ENCODE peak calls at places on chromosomes 1 and 21, in four cellular contexts. Y is dorsolateral prefrontal cortex, N is lower lobe of right lung, V is epithelial cell of esophagus. C is an unnamed sample.

GRCh38 chr1:206949208-206949607 is 2.9 kb upstream of the PIGR start:
- DNase-seq in N (no peak), Y (peak; percentile 8), V (no peak), C (no peak)

GRCh38 chr21:24514081-24514733 is 1093.1 kb downstream of the MRPL39 start:
- DNase-seq in V (peak; percentile 0), Y (no peak), N (no peak), C (no peak)

GRCh38 chr1:110482662-110483307 is 31.8 kb downstream of the PROK1 start:
- DNase-seq in Y (no peak), N (peak; percentile 77), V (no peak), C (no peak)

GRCh38 chr21:41950941-41951408 is 2.8 kb downstream of the C2CD2 start:
- DNase-seq in V (no peak), Y (no peak), N (no peak), C (no peak)

GRCh38 chr1:6209661-6210605 is 4.0 kb downstream of the RNF207 start:
- DNase-seq in Y (no peak), V (no peak), N (no peak), C (no peak)

GRCh38 chr1:94104776-94105462 is 16.0 kb downstream of the ABCA4 start:
- DNase-seq in Y (no peak), N (no peak), V (no peak), C (no peak)

GRCh38 chr1:183079697-183080096 is 56.5 kb downstream of the LAMC1 start:
- DNase-seq in Y (no peak), V (peak; percentile 47), N (no peak), C (no peak)

GRCh38 chr1:18631496-18632217 is 1.0 kb downstream of the PAX7 start:
- DNase-seq in V (no peak), N (no peak), Y (no peak), C (no peak)

GRCh38 chr1:236868625-236869467 is 73.8 kb downstream of the MTR start:
- DNase-seq in V (peak; percentile 76), N (no peak), Y (no peak), C (no peak)

GRCh38 chr1:174743654-174744561 is 255.8 kb upstream of the CACYBP start:
- DNase-seq in N (no peak), Y (no peak), V (peak; percentile 52), C (no peak)

GRCh38 chr1:109877320-109877771 is 33.3 kb upstream of the CSF1 start:
- DNase-seq in Y (peak; percentile 48), V (peak; percentile 53), N (peak; percentile 72), C (peak; percentile 74)

GRCh38 chr1:7388488-7389185 is 382.5 kb upstream of the VAMP3 start:
- DNase-seq in N (no peak), Y (peak; percentile 83), V (no peak), C (peak; percentile 57)

GRCh38 chr1:1858382-1859086 is 32.4 kb downstream of the GNB1 start:
- DNase-seq in N (peak; percentile 54), Y (peak; percentile 49), V (peak; percentile 56), C (peak; percentile 78)

GRCh38 chr1:39688706-39689105 is 2.5 kb downstream of the HPCAL4 start:
- DNase-seq in V (peak; percentile 80), Y (no peak), N (no peak), C (no peak)

GRCh38 chr1:161068306-161069200 is 1.1 kb downstream of the ARHGAP30 start:
- DNase-seq in V (peak; percentile 43), N (peak; percentile 88), Y (peak; percentile 25), C (peak; percentile 70)

GRCh38 chr1:3907031-3907534 is 7.0 kb upstream of the C1orf174 start:
- DNase-seq in Y (no peak), N (peak; percentile 44), V (peak; percentile 19), C (no peak)

GRCh38 chr1:200888349-200888838 is 6.3 kb upstream of the INAVA start:
- DNase-seq in Y (no peak), V (peak; percentile 36), N (no peak), C (no peak)

GRCh38 chr1:29825274-29825940 is 589.1 kb downstream of the PTPRU start:
- DNase-seq in Y (no peak), V (no peak), N (no peak), C (no peak)

GRCh38 chr1:29825941-29826415 is 589.7 kb downstream of the PTPRU start:
- DNase-seq in V (no peak), N (no peak), Y (no peak), C (no peak)

GRCh38 chr1:29823536-29823935 is 587.2 kb downstream of the PTPRU start:
- DNase-seq in Y (no peak), N (no peak), V (no peak), C (no peak)

GRCh38 chr1:29824025-29824424 is 587.7 kb downstream of the PTPRU start:
- DNase-seq in N (no peak), Y (no peak), V (no peak), C (no peak)

DNA sequence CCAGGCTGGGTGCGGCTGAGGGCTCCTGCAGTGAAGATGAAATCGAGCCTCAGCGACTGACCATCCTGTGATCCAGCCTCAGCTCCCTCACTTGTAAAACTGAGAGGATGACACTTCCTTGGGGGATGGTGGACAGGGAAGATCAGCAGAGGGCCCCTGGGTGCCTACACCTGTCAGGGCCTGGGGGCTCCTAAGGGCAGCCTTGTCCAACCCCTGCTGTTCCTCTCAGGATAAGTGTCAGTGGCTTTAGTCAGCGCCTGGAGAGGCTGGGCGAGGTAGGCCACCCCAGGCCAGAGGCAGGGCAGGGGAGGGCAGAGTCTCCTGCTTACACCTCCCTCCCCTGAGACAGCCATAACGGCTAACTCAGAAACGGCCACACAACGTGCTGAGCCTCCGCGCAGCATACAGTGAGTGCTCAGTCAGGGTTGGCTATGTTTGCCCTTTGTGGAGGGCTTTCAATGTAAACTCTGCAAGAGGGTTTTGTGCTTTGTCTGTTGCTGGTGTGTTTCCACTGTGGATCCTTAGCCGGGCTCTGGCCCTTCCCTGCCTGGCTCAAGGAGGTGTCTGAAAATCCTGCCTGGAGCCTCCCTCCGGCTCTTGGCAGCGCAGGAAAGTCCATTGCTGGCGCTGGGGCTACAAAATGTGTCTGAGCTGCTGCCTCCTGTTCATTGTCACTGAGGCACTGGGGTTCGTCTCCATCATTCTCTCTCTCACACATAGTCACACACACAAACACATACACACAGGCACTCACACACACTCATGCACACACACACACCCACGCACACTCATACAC is 588.4 kb downstream of the PTPRU start:
- DNase-seq in V (no peak), Y (no peak), N (no peak), C (no peak)
- TF ChIP-seq CTCF in V (no peak), Y (no peak), N (no peak), C (no peak)

DNA sequence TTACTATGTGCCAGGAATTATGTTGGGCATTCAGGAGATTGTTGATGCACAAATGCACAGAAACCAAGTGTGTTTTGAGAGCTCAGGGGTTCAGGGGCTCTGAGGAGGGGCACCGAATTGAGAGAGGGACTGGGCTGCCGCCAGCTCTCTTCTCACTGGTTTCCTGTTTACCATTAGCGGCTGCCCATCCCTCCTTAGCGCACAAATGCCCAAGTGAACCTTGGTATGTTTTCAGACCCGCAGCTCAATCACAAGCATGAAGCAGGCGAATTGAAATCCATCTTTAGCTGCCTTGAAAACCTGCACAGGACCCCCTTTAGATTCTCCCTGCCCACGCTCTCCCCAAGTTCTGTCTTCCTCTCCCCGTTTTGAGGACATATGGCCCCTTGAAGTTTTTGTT is 61.2 kb upstream of the ACOT11 start:
- DNase-seq in Y (no peak), V (no peak), N (no peak), C (no peak)
- H3K4me3 ChIP-seq in Y (peak overlapping the region; percentile 70), V (no peak overlapping the region), N (no peak overlapping the region), C (peak overlapping the region; percentile 79)

DNA sequence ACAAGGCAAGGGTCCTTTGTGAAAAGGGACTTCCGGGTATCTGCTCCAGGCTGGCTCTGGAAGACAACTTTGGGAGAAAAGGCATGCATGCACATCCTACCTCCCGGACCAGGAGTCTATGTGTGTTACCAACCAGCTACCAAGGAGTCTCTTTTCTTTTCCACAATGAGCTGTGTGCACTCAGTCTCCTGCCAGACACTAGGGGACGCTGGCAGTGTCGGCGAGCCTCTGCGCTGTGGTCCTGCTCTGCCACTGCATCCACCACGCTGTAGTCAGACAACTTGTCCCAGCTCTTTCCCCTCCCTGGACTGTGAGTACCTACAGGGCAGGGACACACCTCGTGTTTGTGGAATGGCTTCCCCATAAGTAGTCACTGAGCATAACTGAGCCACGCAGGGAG is 5.1 kb upstream of the SSR2 start:
- DNase-seq in N (peak; percentile 65), V (peak; percentile 50), Y (no peak), C (no peak)
- TF ChIP-seq CTCF in N (peak; percentile 60), V (peak; percentile 53), Y (peak; percentile 26), C (peak; percentile 61)

DNA sequence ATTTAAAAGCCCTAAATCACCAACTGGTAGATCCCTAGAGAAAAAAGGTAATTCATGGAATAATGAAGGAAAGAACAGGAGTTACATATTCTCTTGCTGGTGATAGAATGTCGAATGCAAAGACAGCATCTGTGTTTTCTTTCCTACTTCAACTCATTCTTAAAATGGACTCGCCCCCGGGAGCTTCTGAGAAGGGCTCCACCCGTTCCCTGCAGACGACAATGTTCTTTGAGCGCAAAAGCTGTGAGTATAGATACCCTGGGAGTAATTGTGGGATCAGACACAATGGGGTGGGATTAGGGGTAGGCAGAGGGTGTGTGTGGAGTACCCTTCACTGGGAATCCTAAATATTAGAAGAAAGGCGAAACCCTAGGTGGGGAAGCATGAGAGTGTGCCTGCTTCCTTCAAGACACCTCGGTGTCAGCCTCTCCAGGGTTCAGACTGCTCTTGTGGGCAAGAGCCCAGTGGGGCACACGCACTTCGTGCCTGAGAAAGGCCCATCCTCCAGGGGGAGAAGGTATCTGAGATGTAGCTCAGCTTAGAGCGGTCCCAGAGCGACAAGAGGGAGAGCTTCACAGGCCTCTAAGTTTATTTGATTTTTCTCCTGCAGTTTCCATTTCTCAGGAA is 123.3 kb upstream of the DPYD start:
- DNase-seq in N (no peak), Y (peak; percentile 3), V (no peak), C (no peak)
- H3K4me3 ChIP-seq in N (no peak overlapping the region), Y (peak overlapping the region; percentile 72), V (no peak overlapping the region), C (no peak overlapping the region)

DNA sequence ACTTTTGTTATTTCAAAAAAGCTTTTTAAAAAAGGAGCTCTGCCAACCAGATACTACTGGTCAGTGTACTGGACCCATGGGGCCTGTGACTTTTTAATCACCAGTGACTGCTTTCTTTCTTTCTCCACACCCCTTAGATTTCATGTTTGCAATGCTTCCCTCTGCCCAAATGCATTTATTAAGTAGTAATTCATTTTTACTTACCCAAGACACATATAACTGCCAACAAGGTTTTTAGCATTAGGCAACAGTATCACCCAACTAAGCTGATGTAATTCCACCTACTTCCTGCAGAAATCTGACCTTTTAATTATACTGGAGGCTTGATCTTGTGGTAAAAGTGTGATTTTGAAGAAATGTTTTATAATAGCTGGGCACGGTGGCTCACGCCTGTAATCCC is 12.5 kb downstream of the MECR start:
- DNase-seq in Y (no peak), V (no peak), N (no peak), C (no peak)
- TF ChIP-seq CTCF in Y (no peak), V (peak; percentile 4), N (no peak), C (no peak)

GRCh38 chr1:234743866-234744581 is 134.0 kb upstream of the IRF2BP2 start:
- DNase-seq in Y (no peak), V (peak; percentile 29), N (no peak), C (no peak)
- H3K4me3 ChIP-seq in Y (peak overlapping the region; percentile 47), V (no peak overlapping the region), N (no peak overlapping the region), C (peak overlapping the region; percentile 32)

C was measured in left ventricle myocardium inferior.